ENCODE peak calls at places on chromosomes 12 and 14, in five cellular contexts. D, V, G, A and J are unnamed samples.
A peak's percentile ranks its signal among the peaks of the same experiment; 100 is the strongest.

GRCh38 chr12:65655074-65655493 is 169.2 kb upstream of the HMGA2 start:
- DNase-seq in D (no peak), A (no peak), G (no peak), V (no peak), J (no peak)

GRCh38 chr12:11941601-11942360 is 129.0 kb upstream of the BCL2L14 start:
- DNase-seq in A (no peak), D (no peak), V (no peak), G (no peak), J (no peak)

GRCh38 chr12:96578526-96579125 is 89.2 kb downstream of the CFAP54 start:
- DNase-seq in A (no peak), D (no peak), V (peak; percentile 17), G (no peak), J (peak; percentile 48)

GRCh38 chr12:953776-954175 is 4.3 kb upstream of the RAD52 start:
- DNase-seq in D (no peak), A (no peak), G (no peak), V (no peak), J (no peak)

GRCh38 chr12:3743803-3744202 is 9.1 kb downstream of the CRACR2A start:
- DNase-seq in A (no peak), D (no peak), V (no peak), G (no peak), J (no peak)

GRCh38 chr14:48398675-48399282 is 723.4 kb upstream of the MDGA2 start:
- DNase-seq in A (no peak), G (no peak), V (no peak), D (no peak), J (no peak)

GRCh38 chr12:2034633-2035420 is 18.0 kb upstream of the CACNA1C start:
- DNase-seq in G (peak; percentile 87), A (peak; percentile 75), D (peak; percentile 93), V (peak; percentile 77), J (peak; percentile 77)

GRCh38 chr12:53241623-53242412 is 9.8 kb upstream of the RARG start:
- DNase-seq in D (no peak), V (no peak), G (no peak), A (no peak), J (no peak)

GRCh38 chr12:6367065-6367968 is 8.0 kb downstream of the SCNN1A start:
- DNase-seq in G (no peak), V (peak; percentile 47), D (no peak), A (no peak), J (peak; percentile 27)

GRCh38 chr12:122244565-122245371 is 18.9 kb upstream of the DIABLO start:
- DNase-seq in A (peak; percentile 5), V (no peak), D (no peak), G (no peak), J (peak; percentile 70)